ENCODE peak calls at places on chromosomes 3 and 15, in nine cellular contexts. T, K, O, Y, U, F, A, Z and Q are unnamed samples.
A peak's percentile ranks its signal among the peaks of the same experiment; 100 is the strongest.

GRCh38 chr3:162122405-162122804 is 625.8 kb downstream of the OTOL1 start:
- DNase-seq in T (no peak), K (peak; percentile 35), O (no peak), Y (no peak), U (no peak), F (no peak), A (no peak), Z (no peak), Q (no peak)

GRCh38 chr15:71448688-71449114 is 333.4 kb downstream of the THSD4 start:
- DNase-seq in T (peak; percentile 52), K (peak; percentile 71), O (no peak), Y (peak; percentile 45), U (peak; percentile 56), F (peak; percentile 90), A (no peak), Z (peak; percentile 55), Q (no peak)

GRCh38 chr3:79018671-79019136 is 749.1 kb downstream of the ROBO1 start:
- DNase-seq in T (peak; percentile 50), K (peak; percentile 64), O (peak; percentile 74), Y (peak; percentile 72), U (peak; percentile 49), F (peak; percentile 53), A (no peak), Z (peak; percentile 35), Q (no peak)

GRCh38 chr15:29278436-29279099 is 8.9 kb upstream of the NSMCE3 start:
- DNase-seq in T (no peak), K (peak; percentile 94), O (no peak), Y (no peak), U (no peak), F (peak; percentile 83), A (no peak), Z (no peak), Q (peak; percentile 59)

GRCh38 chr15:101307897-101308603 is 13.0 kb upstream of the SNRPA1 start:
- DNase-seq in T (no peak), K (no peak), O (no peak), Y (no peak), U (no peak), F (no peak), A (no peak), Z (no peak), Q (no peak)

GRCh38 chr3:37712918-37713819 is 148.5 kb upstream of the CTDSPL start:
- DNase-seq in T (peak; percentile 38), K (peak; percentile 23), O (no peak), Y (no peak), U (no peak), F (peak; percentile 46), A (no peak), Z (no peak), Q (no peak)

GRCh38 chr3:187916072-187916471 is 170.8 kb upstream of the BCL6 start:
- DNase-seq in T (no peak), K (no peak), O (no peak), Y (no peak), U (no peak), F (no peak), A (no peak), Z (no peak), Q (no peak)

GRCh38 chr3:114378760-114379159 is 84.9 kb downstream of the TIGIT start:
- DNase-seq in T (no peak), K (no peak), O (no peak), Y (no peak), U (no peak), F (no peak), A (no peak), Z (no peak), Q (no peak)

GRCh38 chr3:132615911-132616310 is 18.8 kb downstream of the ACKR4 start:
- DNase-seq in T (no peak), K (no peak), O (no peak), Y (no peak), U (no peak), F (peak; percentile 11), A (no peak), Z (no peak), Q (no peak)

GRCh38 chr3:41277790-41278465 is 78.6 kb downstream of the CTNNB1 start:
- DNase-seq in T (no peak), K (no peak), O (no peak), Y (no peak), U (no peak), F (no peak), A (no peak), Z (no peak), Q (no peak)

GRCh38 chr15:55289011-55289572 is 521 bp downstream of the RAB27A start:
- DNase-seq in T (peak; percentile 20), K (peak; percentile 39), O (peak; percentile 36), Y (peak; percentile 50), U (peak; percentile 42), F (peak; percentile 40), A (no peak), Z (peak; percentile 35), Q (no peak)

GRCh38 chr3:137035631-137036030 is 77.8 kb downstream of the IL20RB start:
- DNase-seq in T (no peak), K (peak; percentile 19), O (no peak), Y (no peak), U (no peak), F (peak; percentile 45), A (no peak), Z (peak; percentile 28), Q (no peak)

DNA sequence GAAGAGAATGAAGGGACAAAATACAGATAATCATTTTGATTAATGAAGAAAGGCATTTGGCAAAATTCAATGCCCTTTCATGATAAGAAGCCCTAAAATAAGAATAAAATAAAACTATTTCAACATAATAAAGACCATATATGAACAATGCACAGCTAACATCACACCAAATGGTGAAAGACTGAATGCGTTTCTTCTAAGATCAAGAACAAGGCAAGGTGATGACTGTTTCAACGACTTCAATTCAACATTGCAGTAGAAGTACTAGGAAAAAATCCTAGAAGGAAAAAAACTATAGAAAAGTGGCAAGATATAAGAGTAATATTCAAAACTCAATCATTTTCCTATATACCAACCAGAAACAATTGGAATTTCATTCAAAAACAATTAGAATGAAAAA is 280.1 kb upstream of the GRM7 start:
- DNase-seq in T (no peak), K (no peak), O (no peak), Y (no peak), U (no peak), F (no peak), A (no peak), Z (no peak), Q (no peak)
- H3K9me3 ChIP-seq in T (no peaks in the 10 kb centered on the region), K (no peaks in the 10 kb centered on the region), O (no peaks in the 10 kb centered on the region), Y (no peaks in the 10 kb centered on the region), U (no peaks in the 10 kb centered on the region), F (peaks cover 24% of the 10 kb centered on the region), A (no peaks in the 10 kb centered on the region), Z (no peaks in the 10 kb centered on the region), Q (peaks cover 3% of the 10 kb centered on the region)

GRCh38 chr3:126391631-126392030 is 3.1 kb upstream of the CFAP100 start:
- DNase-seq in T (peak; percentile 7), K (no peak), O (no peak), Y (no peak), U (no peak), F (no peak), A (no peak), Z (no peak), Q (no peak)

GRCh38 chr3:126390201-126390600 is 4.5 kb upstream of the CFAP100 start:
- DNase-seq in T (peak; percentile 11), K (no peak), O (no peak), Y (no peak), U (no peak), F (no peak), A (no peak), Z (no peak), Q (no peak)

GRCh38 chr3:126389792-126390142 is 4.9 kb upstream of the CFAP100 start:
- DNase-seq in T (no peak), K (no peak), O (no peak), Y (no peak), U (no peak), F (no peak), A (no peak), Z (no peak), Q (no peak)

GRCh38 chr3:126390751-126391150 is 4.0 kb upstream of the CFAP100 start:
- DNase-seq in T (peak; percentile 6), K (no peak), O (no peak), Y (peak; percentile 60), U (no peak), F (no peak), A (no peak), Z (no peak), Q (no peak)

DNA sequence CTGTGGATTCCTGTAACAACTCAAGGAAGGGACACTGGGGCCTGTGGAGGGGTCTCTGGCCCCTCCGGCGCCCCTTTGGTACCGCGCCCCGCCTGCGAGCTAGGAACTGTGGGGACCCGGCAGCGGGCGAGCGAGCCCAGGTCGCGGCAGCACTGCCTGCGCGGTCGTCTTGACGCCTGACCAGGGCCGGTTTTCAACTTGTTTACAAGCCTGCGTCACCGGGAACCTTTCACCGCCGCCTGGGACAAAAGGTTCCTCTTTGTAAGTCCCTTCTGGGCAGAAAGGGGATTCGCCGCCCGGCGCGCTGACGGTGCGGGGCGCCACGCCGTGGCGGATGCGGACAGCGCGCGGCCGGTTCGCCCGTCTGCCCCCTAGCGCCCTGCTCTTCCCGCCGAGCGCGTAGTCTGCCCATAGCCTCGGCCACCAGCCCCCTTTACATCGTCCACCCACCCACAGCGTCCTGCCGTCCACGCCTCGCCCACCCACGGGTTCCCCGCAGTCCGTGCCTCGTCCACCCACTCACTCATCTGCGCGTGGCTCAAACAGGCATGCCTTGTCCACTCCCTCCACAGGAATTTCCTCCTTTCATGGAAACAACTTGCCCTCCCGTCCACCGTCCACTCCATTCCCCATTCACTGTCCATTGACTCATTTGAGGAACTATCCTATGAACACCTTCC is 5.5 kb upstream of the CFAP100 start:
- DNase-seq in T (peak; percentile 85), K (peak; percentile 76), O (peak; percentile 92), Y (peak; percentile 85), U (peak; percentile 90), F (peak; percentile 85), A (peak; percentile 87), Z (peak; percentile 50), Q (peak; percentile 23)
- H3K4me3 ChIP-seq in T (peak overlapping the region; percentile 42), K (peak overlapping the region; percentile 14), O (peak overlapping the region; percentile 34), Y (peak overlapping the region; percentile 56), U (no peak overlapping the region), F (peak overlapping the region; percentile 58), A (peak overlapping the region; percentile 32), Z (peak overlapping the region; percentile 36), Q (peak overlapping the region; percentile 57)

DNA sequence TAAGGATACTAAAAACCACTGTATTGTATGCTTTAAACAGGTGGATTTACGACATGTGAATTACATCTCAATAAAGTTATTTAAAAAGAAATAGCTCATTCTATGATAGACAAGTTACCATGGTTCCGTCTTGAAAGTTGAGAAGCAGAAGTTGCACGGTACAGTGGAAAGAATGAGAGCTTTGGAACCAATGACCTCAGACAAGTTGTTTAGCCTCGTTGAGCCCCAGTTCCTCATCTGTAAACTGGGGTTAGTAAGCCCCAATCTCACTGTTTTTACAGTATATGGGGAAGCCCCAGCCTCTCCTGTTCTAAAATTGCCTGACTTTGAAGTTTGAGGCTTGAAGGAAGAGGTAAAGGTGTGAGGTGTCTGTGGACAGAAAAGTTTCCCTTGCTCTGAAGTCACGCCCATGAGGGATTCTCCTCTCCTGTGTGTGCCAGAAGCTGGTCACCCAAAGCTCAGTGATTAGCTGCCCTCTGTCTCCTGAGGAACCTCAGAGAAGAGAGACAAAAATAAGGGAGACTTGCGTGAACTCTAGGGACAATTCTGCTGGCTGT is 10.0 kb downstream of the CRYGS start:
- DNase-seq in T (no peak), K (no peak), O (no peak), Y (no peak), U (no peak), F (no peak), A (no peak), Z (no peak), Q (no peak)
- TF ChIP-seq CTCF in T (no peak), K (no peak), O (no peak), Y (no peak), U (no peak), F (no peak), A (no peak), Z (no peak), Q (no peak)

GRCh38 chr3:792651-793050 is 300.2 kb upstream of the CNTN6 start:
- DNase-seq in T (no peak), K (no peak), O (no peak), Y (no peak), U (no peak), F (no peak), A (no peak), Z (no peak), Q (no peak)
- H3K9me3 ChIP-seq in T (no peaks in the 10 kb centered on the region), K (peaks cover 5% of the 10 kb centered on the region), O (no peaks in the 10 kb centered on the region), Y (no peaks in the 10 kb centered on the region), U (no peaks in the 10 kb centered on the region), F (peaks cover 28% of the 10 kb centered on the region), A (no peaks in the 10 kb centered on the region), Z (no peaks in the 10 kb centered on the region), Q (peaks cover 10% of the 10 kb centered on the region)